ENCODE peak calls at places on chromosomes 6 and 20, in ten cellular contexts. G, A, Q, D, R, I, M, Z, T and W are unnamed samples. For H3K4me1, the result is how much of the 10 kb centered on the place peaks cover.

GRCh38 chr20:17569616-17570346 is at the start of gene DSTN:
- DNase-seq in G (peak), A (peak), Q (peak), D (peak), R (peak), I (peak), M (peak), Z (peak), T (peak), W (peak)

GRCh38 chr6:170516783-170517616 is 36.1 kb downstream of the PSMB1 start:
- DNase-seq in G (peak), A (peak), Q (no peak), D (no peak), R (no peak), I (peak), M (peak), Z (peak), T (peak), W (peak)

GRCh38 chr20:1577906-1578305 is 20.4 kb upstream of the SIRPD start:
- DNase-seq in G (no peak), A (peak), Q (no peak), D (no peak), R (no peak), I (no peak), M (no peak), Z (no peak), T (no peak), W (no peak)

GRCh38 chr20:50286609-50287008 is 96.0 kb downstream of the CEBPB start:
- DNase-seq in G (no peak), A (peak), Q (no peak), D (no peak), R (no peak), I (peak), M (peak), Z (peak), T (peak), W (no peak)

GRCh38 chr6:68697394-68697793 is 62.3 kb downstream of the ADGRB3 start:
- DNase-seq in G (no peak), A (no peak), Q (no peak), D (no peak), R (no peak), I (no peak), M (no peak), Z (no peak), T (no peak), W (no peak)

GRCh38 chr20:31721408-31722332 is 998 bp downstream of the BCL2L1 start:
- DNase-seq in G (no peak), A (no peak), Q (no peak), D (peak), R (no peak), I (no peak), M (no peak), Z (no peak), T (no peak), W (no peak)

GRCh38 chr20:63565021-63565698 is 8.9 kb downstream of the HELZ2 start:
- DNase-seq in G (no peak), A (no peak), Q (no peak), D (no peak), R (no peak), I (no peak), M (no peak), Z (no peak), T (no peak), W (no peak)

GRCh38 chr20:17960927-17961599 is 7.5 kb downstream of the SNX5 start:
- DNase-seq in G (no peak), A (no peak), Q (no peak), D (no peak), R (no peak), I (peak), M (peak), Z (no peak), T (no peak), W (no peak)

GRCh38 chr6:43771858-43772570 is 2.0 kb downstream of the VEGFA start:
- DNase-seq in G (no peak), A (peak), Q (no peak), D (peak), R (no peak), I (peak), M (peak), Z (peak), T (peak), W (peak)

DNA sequence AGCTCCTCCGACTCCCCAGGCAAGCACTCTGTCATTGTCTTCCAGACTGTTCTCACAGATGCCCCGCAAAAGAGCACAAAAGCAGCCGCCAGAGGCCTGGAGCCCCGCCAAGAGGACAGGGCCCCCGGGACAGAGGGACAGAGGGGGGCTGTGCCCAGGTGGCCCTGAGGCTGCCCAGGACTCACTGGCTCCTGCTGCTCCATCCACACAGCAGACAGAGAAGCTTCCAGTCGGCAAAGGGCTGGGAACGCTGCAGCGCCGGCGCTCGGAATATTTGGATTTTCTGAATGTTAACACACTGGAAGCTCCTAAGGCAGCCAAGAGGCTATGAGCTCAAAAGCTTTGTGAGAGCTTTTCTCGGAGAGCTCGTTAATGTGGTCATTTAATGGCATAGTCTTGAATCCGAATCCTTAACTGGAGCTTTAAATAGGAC is 68.0 kb upstream of the QKI start:
- DNase-seq in G (no peak), A (no peak), Q (no peak), D (no peak), R (no peak), I (no peak), M (no peak), Z (no peak), T (no peak), W (no peak)
- H3K27ac ChIP-seq in G (no peak), A (no peak), Q (peak), D (no peak), R (no peak), I (no peak), M (no peak), Z (no peak), T (no peak), W (no peak)

DNA sequence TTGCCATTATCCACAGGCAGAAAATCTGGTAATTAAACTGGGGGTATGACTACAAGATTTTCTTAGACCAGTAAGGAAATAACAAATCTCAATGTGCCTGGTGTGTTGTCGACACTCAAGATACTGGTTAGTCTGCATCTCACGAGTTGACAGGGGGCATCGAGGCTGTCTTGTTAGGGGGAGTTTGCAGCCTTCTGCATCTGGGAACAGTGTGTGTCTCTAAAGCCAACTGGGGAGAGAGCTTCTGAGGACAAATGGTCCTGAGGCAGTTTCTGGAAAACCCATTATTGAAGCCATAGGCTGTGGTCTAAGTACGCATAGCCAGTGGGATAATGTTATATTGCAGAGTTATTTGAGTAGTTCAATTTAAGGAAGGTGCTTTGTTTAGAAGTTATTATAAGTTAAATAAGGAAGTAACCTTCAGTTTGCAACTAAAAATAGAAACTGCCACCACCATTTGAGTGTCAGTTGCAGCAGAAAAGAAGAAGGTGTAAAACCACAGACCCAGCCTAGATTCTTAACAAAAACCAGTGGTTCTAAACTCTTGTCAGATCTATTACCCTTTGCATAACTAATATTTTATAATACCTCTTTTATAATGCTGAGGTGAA is 15.4 kb upstream of the MAPK13 start:
- DNase-seq in G (no peak), A (no peak), Q (no peak), D (no peak), R (no peak), I (no peak), M (no peak), Z (no peak), T (no peak), W (no peak)
- H3K4me3 ChIP-seq in G (peak), A (no peak), Q (no peak), D (no peak), R (no peak), I (no peak), M (no peak), Z (no peak), T (no peak), W (no peak)

GRCh38 chr6:169253341-169253740 is 305 bp downstream of the THBS2 start:
- DNase-seq in G (no peak), A (no peak), Q (no peak), D (no peak), R (no peak), I (no peak), M (no peak), Z (no peak), T (no peak), W (no peak)

GRCh38 chr6:169255643-169256042 is 2.0 kb upstream of the THBS2 start:
- DNase-seq in G (no peak), A (no peak), Q (no peak), D (no peak), R (no peak), I (no peak), M (no peak), Z (no peak), T (no peak), W (no peak)

GRCh38 chr6:169256061-169256460 is 2.4 kb upstream of the THBS2 start:
- DNase-seq in G (no peak), A (no peak), Q (no peak), D (no peak), R (no peak), I (no peak), M (no peak), Z (no peak), T (no peak), W (no peak)

GRCh38 chr6:169253745-169254238 is at the start of gene THBS2:
- DNase-seq in G (no peak), A (peak), Q (no peak), D (no peak), R (peak), I (peak), M (peak), Z (no peak), T (no peak), W (no peak)

DNA sequence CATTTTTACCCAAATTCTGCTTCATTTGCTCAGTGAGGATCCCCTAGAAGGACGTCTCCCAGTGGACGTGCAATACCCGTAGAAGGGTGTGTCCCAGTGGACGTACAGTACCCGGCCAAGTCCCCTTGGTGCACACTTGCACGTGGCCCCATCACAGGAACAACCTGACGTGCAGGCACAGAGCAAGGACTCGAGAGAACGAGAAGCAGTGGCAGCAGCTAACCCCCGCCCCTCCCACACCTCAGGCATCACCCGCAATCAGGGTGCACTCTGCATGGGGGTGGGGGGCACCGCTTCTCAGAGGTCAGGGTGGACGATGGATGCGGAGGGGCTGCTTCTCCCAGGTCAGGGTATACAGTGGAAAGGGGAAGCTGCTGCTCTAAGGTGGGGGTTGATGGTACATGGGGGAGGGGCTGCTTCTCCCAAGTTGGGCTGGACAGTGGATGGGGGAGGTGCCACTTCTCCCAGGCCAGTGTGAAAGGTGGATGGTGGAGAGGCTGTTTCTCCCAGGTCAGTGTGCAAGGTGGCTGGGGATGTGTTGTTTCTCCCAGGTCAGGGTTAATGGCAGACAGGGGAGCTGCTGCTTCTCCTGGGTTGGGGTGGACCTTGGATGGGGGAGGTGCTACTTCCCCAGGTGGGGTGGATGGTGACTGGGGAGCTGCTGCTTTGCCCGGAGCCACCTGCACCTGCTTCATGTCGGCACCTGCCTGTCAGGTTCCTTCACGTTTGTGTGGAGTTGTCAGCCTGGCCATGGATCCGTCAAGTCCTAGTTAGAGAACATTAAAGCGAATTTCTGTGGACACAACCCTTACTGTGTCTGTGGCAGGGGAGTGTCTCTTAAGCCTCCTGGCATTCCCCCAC is 1.0 kb upstream of the THBS2 start:
- DNase-seq in G (no peak), A (no peak), Q (no peak), D (no peak), R (no peak), I (no peak), M (no peak), Z (no peak), T (no peak), W (no peak)
- H3K4me1 ChIP-seq in G (under half), A (under half), Q (under half), D (under half), R (under half), I (under half), M (under half), Z (under half), T (under half), W (under half)

DNA sequence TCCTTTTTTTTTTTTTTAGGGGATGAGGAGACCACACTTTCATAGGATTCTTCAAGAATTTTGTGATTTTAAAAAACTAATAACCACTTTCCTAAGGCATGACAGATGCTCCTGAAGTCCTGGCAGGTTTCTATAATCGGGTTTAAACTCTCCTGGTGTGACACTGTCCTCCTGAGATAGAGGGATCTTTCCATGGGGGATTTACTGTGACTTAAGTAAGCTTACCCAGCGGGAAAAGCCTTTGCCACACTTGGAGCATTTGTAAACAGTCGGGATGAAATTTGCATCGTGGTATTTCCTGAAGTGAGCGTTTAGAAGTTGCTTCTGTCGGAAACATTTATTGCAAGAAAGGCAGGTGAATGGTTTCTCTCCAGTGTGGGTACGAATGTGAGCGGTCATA is 16.6 kb downstream of the CTCFL start:
- DNase-seq in G (no peak), A (no peak), Q (no peak), D (no peak), R (no peak), I (no peak), M (no peak), Z (no peak), T (no peak), W (no peak)
- H3K27ac ChIP-seq in G (no peak), A (no peak), Q (no peak), D (no peak), R (no peak), I (no peak), M (no peak), Z (no peak), T (no peak), W (no peak)

GRCh38 chr20:60088236-60088635 is 130.0 kb downstream of the CDH26 start:
- DNase-seq in G (no peak), A (no peak), Q (no peak), D (no peak), R (no peak), I (no peak), M (no peak), Z (no peak), T (no peak), W (no peak)

GRCh38 chr20:60086936-60087562 is 128.8 kb downstream of the CDH26 start:
- DNase-seq in G (no peak), A (no peak), Q (no peak), D (no peak), R (no peak), I (no peak), M (no peak), Z (no peak), T (no peak), W (no peak)

GRCh38 chr20:60085551-60086132 is 127.4 kb downstream of the CDH26 start:
- DNase-seq in G (no peak), A (no peak), Q (no peak), D (no peak), R (no peak), I (no peak), M (no peak), Z (no peak), T (no peak), W (no peak)

GRCh38 chr20:60091284-60091683 is 133.1 kb downstream of the CDH26 start:
- DNase-seq in G (no peak), A (no peak), Q (no peak), D (no peak), R (no peak), I (no peak), M (no peak), Z (no peak), T (no peak), W (no peak)

DNA sequence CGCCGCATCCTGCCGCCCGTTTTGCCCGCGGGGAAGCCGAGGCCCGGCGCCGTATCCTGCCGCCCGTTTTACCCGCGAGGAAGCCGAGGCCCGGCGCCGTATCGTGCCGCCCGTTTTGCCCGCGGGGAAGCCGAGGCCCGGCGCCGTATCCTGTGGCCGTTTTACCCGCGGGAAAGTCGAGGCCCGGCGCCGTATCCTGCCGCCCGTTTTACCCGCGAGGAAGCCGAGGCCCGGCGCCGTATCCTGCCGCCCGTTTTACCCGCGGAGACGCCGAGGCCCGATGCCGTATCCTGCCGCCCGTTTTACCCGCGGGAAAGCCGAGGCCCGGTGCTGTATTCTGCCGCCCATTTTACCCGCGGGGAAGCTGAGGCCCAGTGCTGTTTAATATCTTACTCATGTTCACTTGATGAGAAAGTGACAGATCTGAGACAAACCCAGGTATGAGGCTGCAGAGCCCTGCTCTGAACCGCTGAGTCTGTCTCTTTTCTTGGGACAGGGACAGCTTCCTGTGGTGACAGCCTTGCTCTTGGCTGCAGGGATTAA is 129.4 kb downstream of the CDH26 start:
- DNase-seq in G (no peak), A (no peak), Q (no peak), D (no peak), R (no peak), I (peak), M (no peak), Z (no peak), T (no peak), W (no peak)
- H3K4me3 ChIP-seq in G (no peak), A (no peak), Q (no peak), D (no peak), R (peak), I (no peak), M (peak), Z (no peak), T (no peak), W (no peak)

GRCh38 chr6:142842423-142843261 is 102.3 kb downstream of the HIVEP2 start:
- DNase-seq in G (no peak), A (no peak), Q (no peak), D (no peak), R (no peak), I (peak), M (no peak), Z (no peak), T (no peak), W (no peak)
- H3K4me1 ChIP-seq in G (half or more), A (under half), Q (under half), D (under half), R (half or more), I (under half), M (half or more), Z (under half), T (under half), W (under half)

GRCh38 chr6:53293691-53294090 is 55.1 kb downstream of the ELOVL5 start:
- DNase-seq in G (no peak), A (no peak), Q (no peak), D (no peak), R (no peak), I (no peak), M (no peak), Z (no peak), T (no peak), W (no peak)
- H3K27ac ChIP-seq in G (no peak), A (no peak), Q (no peak), D (no peak), R (no peak), I (no peak), M (no peak), Z (no peak), T (no peak), W (no peak)

GRCh38 chr6:95413789-95414188 is 163.5 kb upstream of the MANEA start:
- DNase-seq in G (no peak), A (no peak), Q (no peak), D (no peak), R (no peak), I (no peak), M (no peak), Z (no peak), T (no peak), W (no peak)

GRCh38 chr6:95420792-95421191 is 156.5 kb upstream of the MANEA start:
- DNase-seq in G (no peak), A (no peak), Q (no peak), D (no peak), R (no peak), I (no peak), M (no peak), Z (no peak), T (no peak), W (no peak)

DNA sequence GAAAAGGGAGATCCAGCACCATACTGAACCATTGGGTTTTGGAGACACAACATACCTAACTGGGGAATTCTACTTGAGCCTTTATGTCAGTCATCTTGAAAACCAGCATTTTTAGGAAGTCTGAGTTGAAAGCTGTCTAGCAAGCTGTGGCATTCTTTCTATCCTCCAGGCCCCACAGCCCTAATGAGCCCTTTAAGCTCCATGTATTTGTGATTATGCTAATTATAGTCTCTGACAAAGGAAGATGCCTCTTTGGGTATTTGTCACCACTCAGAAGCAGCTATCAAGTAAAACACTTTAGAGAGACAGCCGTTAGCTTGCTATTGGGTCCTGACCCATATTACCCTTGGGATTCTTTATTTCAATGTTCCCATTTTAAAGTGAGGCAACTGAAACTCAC is 159.5 kb upstream of the MANEA start:
- DNase-seq in G (no peak), A (no peak), Q (no peak), D (no peak), R (no peak), I (no peak), M (no peak), Z (no peak), T (no peak), W (no peak)
- H3K4me3 ChIP-seq in G (no peak), A (no peak), Q (no peak), D (no peak), R (no peak), I (no peak), M (no peak), Z (no peak), T (no peak), W (no peak)